ENCODE peak calls at places on chromosomes 7 and 10, in five cellular contexts. X is mammary epithelial cell, N is pancreas, D is breast epithelium, R is left ventricle myocardium inferior. P is an unnamed sample. For H3K9me3, the result is how much of the 10 kb centered on the place peaks cover.

GRCh38 chr7:21903074-21903786 is 42.5 kb downstream of the CDCA7L start:
- DNase-seq in R (no peak), N (no peak), X (no peak), D (no peak), P (no peak)

GRCh38 chr7:81499262-81500116 is 270.4 kb downstream of the HGF start:
- DNase-seq in N (no peak), D (no peak), R (no peak), X (peak), P (no peak)

GRCh38 chr10:112026438-112026837 is 157.1 kb downstream of the GPAM start:
- DNase-seq in D (no peak), N (no peak), R (no peak), X (no peak), P (no peak)

GRCh38 chr7:37081436-37081835 is 357.1 kb upstream of the AOAH start:
- DNase-seq in R (no peak), N (no peak), D (no peak), X (peak), P (peak)

GRCh38 chr7:155837126-155837479 is 24.8 kb upstream of the SHH start:
- DNase-seq in X (no peak), N (no peak), R (no peak), D (no peak), P (no peak)

GRCh38 chr7:92156976-92157375 is 22.0 kb downstream of the LRRD1 start:
- DNase-seq in D (no peak), N (no peak), R (no peak), X (no peak), P (no peak)

GRCh38 chr10:43890124-43890523 is 241.4 kb upstream of the ZNF32 start:
- DNase-seq in N (no peak), X (peak), R (no peak), D (no peak), P (no peak)

GRCh38 chr7:127650842-127651555 is 995 bp upstream of the SND1 start:
- DNase-seq in X (no peak), N (no peak), D (no peak), R (no peak), P (no peak)

GRCh38 chr10:4828005-4828404 is 2.0 kb downstream of the AKR1E2 start:
- DNase-seq in N (no peak), R (no peak), X (no peak), D (no peak), P (no peak)

GRCh38 chr7:105321754-105322455 is 66.8 kb downstream of the SRPK2 start:
- DNase-seq in R (no peak), D (no peak), X (no peak), N (no peak), P (no peak)

GRCh38 chr10:103232772-103233488 is 12.8 kb upstream of the RPEL1 start:
- DNase-seq in X (peak), R (no peak), N (no peak), D (no peak), P (no peak)

GRCh38 chr10:93445097-93445960 is 36.8 kb downstream of the MYOF start:
- DNase-seq in X (peak), R (peak), N (peak), D (peak), P (peak)

GRCh38 chr7:152733286-152733934 is 26.1 kb upstream of the ACTR3B start:
- DNase-seq in R (no peak), D (no peak), X (peak), N (no peak), P (no peak)

GRCh38 chr7:157547611-157548010 is 210.8 kb downstream of the DNAJB6 start:
- DNase-seq in R (no peak), X (no peak), N (peak), D (no peak), P (no peak)

GRCh38 chr10:29591416-29591968 is 43.3 kb downstream of the SVIL start:
- DNase-seq in D (no peak), X (no peak), R (no peak), N (no peak), P (no peak)

GRCh38 chr7:115561341-115562110 is 469.0 kb downstream of the TFEC start:
- DNase-seq in R (no peak), N (no peak), X (no peak), D (no peak), P (no peak)

GRCh38 chr7:1391449-1391848 is 67.8 kb downstream of the MICALL2 start:
- DNase-seq in N (no peak), R (no peak), X (no peak), D (no peak), P (no peak)

GRCh38 chr10:78229950-78230675 is 196.4 kb downstream of the RPS24 start:
- DNase-seq in D (no peak), N (no peak), X (no peak), R (no peak), P (no peak)

GRCh38 chr10:122492006-122492405 is 30.7 kb downstream of the HTRA1 start:
- DNase-seq in X (no peak), N (no peak), R (no peak), D (no peak), P (no peak)

GRCh38 chr7:25353744-25354143 is 125.5 kb upstream of the NPVF start:
- DNase-seq in D (no peak), X (no peak), R (no peak), N (no peak), P (no peak)

GRCh38 chr10:13018171-13018570 is 16.7 kb upstream of the CCDC3 start:
- DNase-seq in R (no peak), X (peak), N (no peak), D (no peak), P (no peak)

GRCh38 chr7:38451840-38452239 is 178.4 kb upstream of the TARP start:
- DNase-seq in X (peak), D (no peak), R (no peak), N (no peak), P (no peak)

GRCh38 chr7:15916666-15917388 is 230.3 kb upstream of the MEOX2 start:
- DNase-seq in N (no peak), X (no peak), R (no peak), D (no peak), P (no peak)

GRCh38 chr7:5525271-5526189 is 101.9 kb upstream of the TNRC18 start:
- DNase-seq in X (peak), N (no peak), D (peak), R (no peak), P (no peak)

GRCh38 chr7:47581442-47581820 is 480 bp downstream of the TNS3 start:
- DNase-seq in D (no peak), R (no peak), X (no peak), N (peak), P (no peak)

GRCh38 chr10:129605986-129606518 is 139.0 kb downstream of the MGMT start:
- DNase-seq in D (no peak), N (no peak), X (no peak), R (no peak), P (no peak)

GRCh38 chr7:44637788-44638594 is 31.6 kb downstream of the OGDH start:
- DNase-seq in X (peak), R (peak), N (no peak), D (no peak), P (no peak)

GRCh38 chr10:18793951-18794350 is 134.7 kb downstream of the ARL5B start:
- DNase-seq in R (no peak), D (no peak), N (no peak), X (peak), P (no peak)
- TF ChIP-seq CTCF in R (peak), D (no peak), N (no peak), X (peak), P (no peak)

GRCh38 chr10:121415017-121415416 is 183.2 kb downstream of the FGFR2 start:
- DNase-seq in N (no peak), R (no peak), X (no peak), D (no peak), P (no peak)

GRCh38 chr10:121417298-121417697 is 180.9 kb downstream of the FGFR2 start:
- DNase-seq in D (no peak), X (no peak), R (no peak), N (no peak), P (no peak)

GRCh38 chr10:121413951-121414350 is 184.3 kb downstream of the FGFR2 start:
- DNase-seq in D (no peak), N (no peak), X (no peak), R (no peak), P (no peak)

GRCh38 chr10:121414366-121414765 is 183.9 kb downstream of the FGFR2 start:
- DNase-seq in X (no peak), D (no peak), N (no peak), R (no peak), P (no peak)

GRCh38 chr10:121416071-121416470 is 182.2 kb downstream of the FGFR2 start:
- DNase-seq in R (no peak), N (no peak), D (no peak), X (peak), P (no peak)
- H3K9me3 ChIP-seq in R (under half), N (under half), D (under half), X (under half), P (under half)

GRCh38 chr10:37865264-37865663 is 7.9 kb upstream of the ZNF248 start:
- DNase-seq in X (no peak), R (no peak), N (no peak), D (no peak), P (no peak)
- TF ChIP-seq CTCF in X (no peak), R (no peak), N (no peak), D (no peak), P (no peak)

GRCh38 chr10:123548779-123549178 is 117.4 kb upstream of the GPR26 start:
- DNase-seq in D (no peak), R (no peak), N (no peak), X (no peak), P (no peak)
- H3K9me3 ChIP-seq in D (under half), R (under half), N (under half), X (under half), P (under half)

GRCh38 chr10:31422634-31423033 is 103.6 kb downstream of the ZEB1 start:
- DNase-seq in D (no peak), X (no peak), N (no peak), R (no peak), P (no peak)
- TF ChIP-seq CTCF in D (no peak), X (no peak), N (no peak), R (no peak), P (no peak)

P was measured in uterus.